ENCODE peak calls at places on chromosome 18, in six cellular contexts. One of them, this sample, is unnamed. For H3K4me1 and H3K9me3, the result is how much of the 10 kb centered on the place peaks cover.

GRCh38 chr18:36530676-36531405 is 233.3 kb downstream of the FHOD3 start:
- DNase-seq in SJSA1: no peak
- DNase-seq in kidney: no peak
- DNase-seq in sigmoid colon: no peak
- DNase-seq in adrenal gland: no peak
- DNase-seq in breast epithelium: no peak
- DNase-seq in this sample: no peak

GRCh38 chr18:73893879-73894278 is 253.8 kb downstream of the FBXO15 start:
- DNase-seq in adrenal gland: no peak
- DNase-seq in sigmoid colon: no peak
- DNase-seq in breast epithelium: no peak
- DNase-seq in SJSA1: no peak
- DNase-seq in kidney: no peak
- DNase-seq in this sample: no peak

GRCh38 chr18:45651269-45651668 is 36.0 kb downstream of the SLC14A2 start:
- DNase-seq in sigmoid colon: no peak
- DNase-seq in SJSA1: no peak
- DNase-seq in kidney: no peak
- DNase-seq in breast epithelium: no peak
- DNase-seq in adrenal gland: no peak
- DNase-seq in this sample: no peak

GRCh38 chr18:74496508-74497307 is 545 bp downstream of the CNDP2 start:
- DNase-seq in breast epithelium: peak
- DNase-seq in kidney: peak
- DNase-seq in SJSA1: peak
- DNase-seq in sigmoid colon: peak
- DNase-seq in adrenal gland: peak
- DNase-seq in this sample: peak

GRCh38 chr18:70490008-70490933 is 201.4 kb downstream of the SOCS6 start:
- DNase-seq in SJSA1: no peak
- DNase-seq in breast epithelium: no peak
- DNase-seq in sigmoid colon: no peak
- DNase-seq in adrenal gland: peak
- DNase-seq in kidney: no peak
- DNase-seq in this sample: peak

GRCh38 chr18:7575465-7576026 is 8.4 kb downstream of the PTPRM start:
- DNase-seq in SJSA1: no peak
- DNase-seq in adrenal gland: no peak
- DNase-seq in breast epithelium: no peak
- DNase-seq in sigmoid colon: no peak
- DNase-seq in kidney: no peak
- DNase-seq in this sample: no peak

GRCh38 chr18:7177131-7177744 is 53.7 kb upstream of the LRRC30 start:
- DNase-seq in kidney: no peak
- DNase-seq in breast epithelium: no peak
- DNase-seq in SJSA1: peak
- DNase-seq in adrenal gland: peak
- DNase-seq in sigmoid colon: peak
- DNase-seq in this sample: no peak

GRCh38 chr18:70421471-70421870 is 132.6 kb downstream of the SOCS6 start:
- DNase-seq in adrenal gland: no peak
- DNase-seq in sigmoid colon: no peak
- DNase-seq in SJSA1: peak
- DNase-seq in breast epithelium: no peak
- DNase-seq in kidney: no peak
- DNase-seq in this sample: no peak

GRCh38 chr18:28284132-28284531 is 107.2 kb upstream of the CDH2 start:
- DNase-seq in sigmoid colon: no peak
- DNase-seq in breast epithelium: no peak
- DNase-seq in SJSA1: no peak
- DNase-seq in adrenal gland: no peak
- DNase-seq in kidney: no peak
- DNase-seq in this sample: no peak

GRCh38 chr18:34933880-34934689 is 107.1 kb upstream of the MAPRE2 start:
- DNase-seq in SJSA1: no peak
- DNase-seq in kidney: no peak
- DNase-seq in adrenal gland: no peak
- DNase-seq in sigmoid colon: no peak
- DNase-seq in breast epithelium: no peak
- DNase-seq in this sample: no peak

GRCh38 chr18:35267809-35268208 is 22.2 kb downstream of the ZSCAN30 start:
- DNase-seq in SJSA1: no peak
- DNase-seq in kidney: peak
- DNase-seq in adrenal gland: no peak
- DNase-seq in sigmoid colon: peak
- DNase-seq in breast epithelium: no peak
- DNase-seq in this sample: peak

GRCh38 chr18:35045121-35045520 is 3.9 kb downstream of the MAPRE2 start:
- DNase-seq in breast epithelium: no peak
- DNase-seq in kidney: no peak
- DNase-seq in adrenal gland: no peak
- DNase-seq in SJSA1: no peak
- DNase-seq in sigmoid colon: no peak
- DNase-seq in this sample: no peak

GRCh38 chr18:13374468-13375301 is 156.1 kb downstream of the LDLRAD4 start:
- DNase-seq in adrenal gland: no peak
- DNase-seq in breast epithelium: no peak
- DNase-seq in SJSA1: no peak
- DNase-seq in kidney: no peak
- DNase-seq in sigmoid colon: peak
- DNase-seq in this sample: no peak

GRCh38 chr18:76492669-76493212 is 2.3 kb downstream of the ZNF516 start:
- DNase-seq in kidney: peak
- DNase-seq in adrenal gland: peak
- DNase-seq in SJSA1: peak
- DNase-seq in breast epithelium: peak
- DNase-seq in sigmoid colon: peak
- DNase-seq in this sample: peak
- H3K4me1 ChIP-seq in kidney: under half
- H3K4me1 ChIP-seq in adrenal gland: under half
- H3K4me1 ChIP-seq in SJSA1: under half
- H3K4me1 ChIP-seq in breast epithelium: under half
- H3K4me1 ChIP-seq in sigmoid colon: under half
- H3K4me1 ChIP-seq in this sample: under half

GRCh38 chr18:5806860-5807259 is 88.5 kb downstream of the TMEM200C start:
- DNase-seq in sigmoid colon: no peak
- DNase-seq in kidney: no peak
- DNase-seq in breast epithelium: no peak
- DNase-seq in SJSA1: no peak
- DNase-seq in adrenal gland: no peak
- DNase-seq in this sample: no peak
- H3K9me3 ChIP-seq in sigmoid colon: under half
- H3K9me3 ChIP-seq in kidney: under half
- H3K9me3 ChIP-seq in breast epithelium: under half
- H3K9me3 ChIP-seq in SJSA1: under half
- H3K9me3 ChIP-seq in adrenal gland: under half
- H3K9me3 ChIP-seq in this sample: under half

DNA sequence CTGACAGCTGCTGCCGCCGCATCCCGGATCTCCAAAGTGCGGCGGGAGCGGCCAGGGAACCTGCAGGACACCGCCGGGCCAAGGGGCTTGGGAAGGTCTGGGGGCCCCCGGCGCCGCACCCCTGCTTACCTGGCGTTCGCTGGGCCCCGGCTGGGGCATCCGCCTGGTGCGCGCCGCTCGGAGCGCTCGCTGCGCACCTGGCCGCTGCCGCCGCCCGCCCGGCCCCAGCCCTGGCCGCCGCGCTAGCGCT is 321 bp downstream of the ATP8B1 start:
- DNase-seq in sigmoid colon: no peak
- DNase-seq in adrenal gland: no peak
- DNase-seq in SJSA1: no peak
- DNase-seq in kidney: no peak
- DNase-seq in breast epithelium: no peak
- DNase-seq in this sample: no peak
- H3K4me1 ChIP-seq in sigmoid colon: under half
- H3K4me1 ChIP-seq in adrenal gland: under half
- H3K4me1 ChIP-seq in SJSA1: under half
- H3K4me1 ChIP-seq in kidney: under half
- H3K4me1 ChIP-seq in breast epithelium: under half
- H3K4me1 ChIP-seq in this sample: under half

DNA sequence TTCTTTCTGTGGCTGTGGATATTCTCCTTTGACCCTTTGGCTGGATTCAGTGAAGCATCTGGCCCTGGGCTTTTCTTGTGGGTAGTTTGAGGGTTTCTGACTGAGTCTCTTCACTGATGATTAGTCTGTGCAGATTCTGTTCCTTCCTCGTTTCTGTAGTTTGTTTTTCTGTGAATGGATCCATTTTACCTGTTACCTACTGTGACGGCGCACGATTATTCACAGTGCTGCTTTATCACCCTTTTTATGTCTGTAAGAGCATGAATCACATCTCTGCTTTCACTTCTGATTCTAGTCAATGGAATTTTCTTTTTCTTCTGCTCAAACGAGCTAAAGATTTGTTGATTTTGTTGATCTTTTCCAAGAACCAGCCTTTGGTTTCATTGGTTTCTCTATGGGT is 60.8 kb downstream of the SLC66A2 start:
- DNase-seq in sigmoid colon: no peak
- DNase-seq in adrenal gland: no peak
- DNase-seq in SJSA1: no peak
- DNase-seq in kidney: no peak
- DNase-seq in breast epithelium: no peak
- DNase-seq in this sample: no peak
- H3K9me3 ChIP-seq in sigmoid colon: under half
- H3K9me3 ChIP-seq in adrenal gland: under half
- H3K9me3 ChIP-seq in SJSA1: under half
- H3K9me3 ChIP-seq in kidney: under half
- H3K9me3 ChIP-seq in breast epithelium: under half
- H3K9me3 ChIP-seq in this sample: under half

DNA sequence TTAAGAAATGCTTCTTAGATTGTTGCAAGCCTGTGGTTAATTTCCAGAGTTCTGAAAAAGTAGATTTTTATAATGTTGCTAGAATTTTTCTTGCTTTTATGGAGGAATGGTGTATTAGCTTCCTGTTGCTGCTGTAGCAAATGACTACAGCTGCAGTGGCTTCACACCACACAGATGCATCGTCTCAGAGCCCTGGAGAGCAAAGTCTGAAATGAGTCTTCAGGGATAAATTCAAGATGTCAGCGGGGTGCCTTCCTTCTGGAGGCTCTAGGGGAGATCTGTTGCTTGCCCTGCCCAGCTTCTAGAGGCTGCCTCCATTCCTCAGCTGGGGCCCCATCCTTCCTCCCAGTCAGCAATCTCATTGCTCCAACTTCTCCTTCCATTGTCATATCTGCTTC is 187.8 kb downstream of the ZNF516 start:
- DNase-seq in kidney: no peak
- DNase-seq in adrenal gland: no peak
- DNase-seq in sigmoid colon: no peak
- DNase-seq in breast epithelium: no peak
- DNase-seq in SJSA1: no peak
- DNase-seq in this sample: no peak
- H3K4me1 ChIP-seq in kidney: under half
- H3K4me1 ChIP-seq in adrenal gland: under half
- H3K4me1 ChIP-seq in sigmoid colon: under half
- H3K4me1 ChIP-seq in breast epithelium: under half
- H3K4me1 ChIP-seq in SJSA1: under half
- H3K4me1 ChIP-seq in this sample: under half

GRCh38 chr18:44323125-44323524 is 357.6 kb upstream of the SETBP1 start:
- DNase-seq in sigmoid colon: no peak
- DNase-seq in kidney: no peak
- DNase-seq in adrenal gland: no peak
- DNase-seq in breast epithelium: no peak
- DNase-seq in SJSA1: no peak
- DNase-seq in this sample: no peak

GRCh38 chr18:44321868-44322590 is 358.7 kb upstream of the SETBP1 start:
- DNase-seq in kidney: no peak
- DNase-seq in sigmoid colon: no peak
- DNase-seq in breast epithelium: no peak
- DNase-seq in adrenal gland: no peak
- DNase-seq in SJSA1: no peak
- DNase-seq in this sample: no peak

GRCh38 chr18:44320619-44321460 is 359.8 kb upstream of the SETBP1 start:
- DNase-seq in adrenal gland: no peak
- DNase-seq in breast epithelium: no peak
- DNase-seq in kidney: no peak
- DNase-seq in SJSA1: no peak
- DNase-seq in sigmoid colon: no peak
- DNase-seq in this sample: no peak

GRCh38 chr18:44324361-44324760 is 356.3 kb upstream of the SETBP1 start:
- DNase-seq in SJSA1: no peak
- DNase-seq in adrenal gland: no peak
- DNase-seq in kidney: no peak
- DNase-seq in sigmoid colon: no peak
- DNase-seq in breast epithelium: no peak
- DNase-seq in this sample: no peak

DNA sequence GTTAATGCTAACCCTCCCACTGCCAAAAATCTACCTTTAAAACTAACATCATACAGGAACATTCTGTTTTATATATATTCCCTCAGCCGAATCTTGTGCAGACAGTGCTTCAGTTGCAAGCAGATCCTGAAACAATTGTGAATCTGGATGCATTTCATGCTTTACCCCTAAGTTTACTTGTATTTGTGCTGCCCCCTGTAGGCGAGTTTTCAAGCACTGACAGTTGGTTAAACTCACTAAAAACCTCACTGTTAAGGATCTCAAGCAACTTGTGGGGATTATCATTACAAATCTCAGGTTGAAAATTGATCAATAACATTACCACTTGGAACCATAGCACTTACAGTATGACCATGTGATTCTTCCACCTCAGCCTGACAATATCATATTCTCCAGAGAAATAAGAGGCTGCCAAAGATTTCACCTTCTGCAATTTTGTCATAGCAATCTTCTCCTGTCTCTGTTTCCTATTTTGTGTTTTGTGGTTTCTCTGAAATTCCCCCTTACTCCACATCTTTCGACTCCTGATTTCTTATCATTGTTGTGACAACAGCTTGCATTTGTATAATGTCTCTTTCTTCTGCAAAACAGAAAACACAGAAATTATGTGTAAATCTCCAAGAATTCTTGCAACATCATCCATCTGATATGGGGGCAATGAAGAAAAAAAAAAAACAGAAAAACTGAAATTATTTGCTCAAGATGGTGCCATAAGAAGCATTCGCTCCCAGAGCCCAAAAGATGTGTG is 354.6 kb upstream of the SETBP1 start:
- DNase-seq in adrenal gland: peak
- DNase-seq in sigmoid colon: no peak
- DNase-seq in breast epithelium: no peak
- DNase-seq in SJSA1: peak
- DNase-seq in kidney: no peak
- DNase-seq in this sample: peak
- H3K9me3 ChIP-seq in adrenal gland: under half
- H3K9me3 ChIP-seq in sigmoid colon: under half
- H3K9me3 ChIP-seq in breast epithelium: under half
- H3K9me3 ChIP-seq in SJSA1: under half
- H3K9me3 ChIP-seq in kidney: under half
- H3K9me3 ChIP-seq in this sample: under half

This sample was measured in right cardiac atrium.